ENCODE peak calls at places on chromosomes 5 and 9, in ten cellular contexts. R, B, C, O, T, E, P, Y, A and Z are unnamed samples.
A peak's percentile ranks its signal among the peaks of the same experiment; 100 is the strongest.

GRCh38 chr5:134004626-134005414 is at the start of gene VDAC1:
- DNase-seq in R (peak; percentile 81), B (peak; percentile 82), C (peak; percentile 63), O (no peak), T (peak; percentile 56), E (peak; percentile 95), P (peak; percentile 90), Y (peak; percentile 96), A (peak; percentile 92), Z (peak; percentile 69)

GRCh38 chr5:33166522-33166921 is 274.2 kb upstream of the TARS1 start:
- DNase-seq in R (no peak), B (peak; percentile 50), C (no peak), O (no peak), T (no peak), E (no peak), P (no peak), Y (no peak), A (no peak), Z (no peak)

GRCh38 chr5:56405536-56405935 is 172.4 kb upstream of the ANKRD55 start:
- DNase-seq in R (no peak), B (no peak), C (no peak), O (peak; percentile 7), T (no peak), E (no peak), P (no peak), Y (no peak), A (no peak), Z (no peak)

GRCh38 chr9:8062459-8062858 is 262.9 kb upstream of the DMAC1 start:
- DNase-seq in R (no peak), B (no peak), C (no peak), O (no peak), T (no peak), E (no peak), P (no peak), Y (no peak), A (no peak), Z (no peak)

GRCh38 chr9:97694768-97695167 is 2.4 kb downstream of the XPA start:
- DNase-seq in R (no peak), B (no peak), C (no peak), O (no peak), T (no peak), E (no peak), P (no peak), Y (no peak), A (no peak), Z (no peak)

GRCh38 chr9:18422296-18423036 is 51.5 kb upstream of the ADAMTSL1 start:
- DNase-seq in R (no peak), B (no peak), C (no peak), O (no peak), T (no peak), E (no peak), P (no peak), Y (no peak), A (no peak), Z (no peak)

GRCh38 chr5:168017313-168017712 is 274.1 kb upstream of the WWC1 start:
- DNase-seq in R (no peak), B (no peak), C (no peak), O (no peak), T (no peak), E (no peak), P (no peak), Y (no peak), A (no peak), Z (no peak)

GRCh38 chr5:54638090-54638489 is 120.5 kb downstream of the SNX18 start:
- DNase-seq in R (no peak), B (no peak), C (no peak), O (no peak), T (no peak), E (no peak), P (no peak), Y (no peak), A (no peak), Z (no peak)

GRCh38 chr9:134306583-134307222 is 19.6 kb upstream of the RXRA start:
- DNase-seq in R (no peak), B (no peak), C (no peak), O (no peak), T (no peak), E (no peak), P (no peak), Y (no peak), A (no peak), Z (no peak)

GRCh38 chr5:113331201-113331551 is 103.6 kb downstream of the TSSK1B start:
- DNase-seq in R (no peak), B (no peak), C (no peak), O (no peak), T (no peak), E (no peak), P (no peak), Y (no peak), A (no peak), Z (no peak)

GRCh38 chr5:137708796-137709559 is 26.9 kb downstream of the KLHL3 start:
- DNase-seq in R (no peak), B (no peak), C (no peak), O (no peak), T (no peak), E (no peak), P (no peak), Y (no peak), A (no peak), Z (no peak)

GRCh38 chr5:145947581-145947980 is 11.2 kb downstream of the SH3RF2 start:
- DNase-seq in R (no peak), B (no peak), C (no peak), O (no peak), T (no peak), E (no peak), P (no peak), Y (no peak), A (no peak), Z (no peak)
- TF ChIP-seq POLR2AphosphoS5 in R (no peak), B (no peak), C (no peak), O (no peak), T (no peak), E (no peak), P (no peak), Y (no peak), A (no peak), Z (no peak)

DNA sequence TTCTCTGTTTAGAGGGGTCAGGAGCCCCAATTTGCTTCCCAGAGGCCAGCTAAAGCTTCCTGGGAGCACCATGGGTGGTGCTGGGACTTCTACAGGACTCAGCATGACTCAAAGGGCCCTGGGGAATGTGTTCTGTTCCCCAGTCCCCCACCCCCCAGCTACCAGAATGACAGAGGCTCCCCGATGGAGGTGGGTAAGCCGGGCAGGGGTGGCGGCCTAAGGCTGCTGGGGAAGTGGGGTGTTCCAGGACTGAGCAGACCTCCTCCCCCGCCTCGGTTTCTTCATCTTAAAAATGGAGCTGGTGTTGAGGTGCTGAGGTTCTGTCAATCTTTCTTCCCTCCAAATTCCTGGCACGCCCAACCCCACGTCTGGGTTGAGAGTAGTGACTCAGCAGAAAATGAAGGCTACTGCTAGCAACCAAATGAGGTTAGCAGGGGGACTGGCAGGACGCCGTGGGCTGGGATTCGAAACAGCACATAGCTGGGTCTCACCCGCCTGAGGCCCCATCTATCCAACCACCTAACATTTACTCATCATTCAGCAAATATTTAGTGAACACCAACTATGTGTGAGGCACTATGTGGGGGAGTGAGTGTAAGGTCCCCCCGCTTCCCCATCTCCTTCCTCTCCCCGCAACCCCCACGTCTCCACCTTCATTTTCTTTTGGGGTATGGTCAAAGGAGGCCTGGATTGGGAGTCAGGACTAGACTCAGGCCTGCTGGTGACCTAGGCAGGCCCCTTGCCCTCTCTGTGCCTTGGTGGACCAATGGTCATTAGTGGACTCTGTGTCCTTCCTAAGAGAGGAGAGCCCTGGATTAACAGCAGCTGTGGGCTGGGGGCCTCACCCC is 50.2 kb downstream of the C9orf50 start:
- DNase-seq in R (peak; percentile 42), B (peak; percentile 56), C (no peak), O (peak; percentile 75), T (peak; percentile 70), E (peak; percentile 94), P (no peak), Y (peak; percentile 64), A (no peak), Z (peak; percentile 36)
- TF ChIP-seq POLR2A in R (no peak), B (no peak), C (no peak), O (no peak), T (no peak), E (no peak), P (no peak), Y (peak; percentile 34), A (no peak), Z (no peak)

GRCh38 chr5:172943283-172943841 is 15.9 kb upstream of the RPL26L1 start:
- DNase-seq in R (no peak), B (no peak), C (no peak), O (no peak), T (no peak), E (no peak), P (no peak), Y (peak; percentile 70), A (no peak), Z (no peak)
- TF ChIP-seq POLR2AphosphoS5 in R (no peak), B (no peak), C (no peak), O (no peak), T (no peak), E (peak; percentile 33), P (no peak), Y (peak; percentile 37), A (no peak), Z (no peak)

GRCh38 chr9:114387678-114388431 is at the start of gene AKNA:
- DNase-seq in R (peak; percentile 86), B (peak; percentile 71), C (peak; percentile 67), O (no peak), T (no peak), E (peak; percentile 95), P (no peak), Y (no peak), A (peak; percentile 92), Z (peak; percentile 65)

GRCh38 chr9:114388764-114389375 is 1.1 kb upstream of the AKNA start:
- DNase-seq in R (no peak), B (no peak), C (no peak), O (no peak), T (no peak), E (no peak), P (no peak), Y (no peak), A (no peak), Z (no peak)

GRCh38 chr9:114386886-114387677 is 700 bp downstream of the AKNA start:
- DNase-seq in R (peak; percentile 76), B (no peak), C (no peak), O (no peak), T (no peak), E (no peak), P (no peak), Y (no peak), A (no peak), Z (no peak)

GRCh38 chr9:114390952-114391351 is 3.2 kb upstream of the AKNA start:
- DNase-seq in R (no peak), B (no peak), C (no peak), O (no peak), T (no peak), E (no peak), P (no peak), Y (no peak), A (no peak), Z (no peak)

DNA sequence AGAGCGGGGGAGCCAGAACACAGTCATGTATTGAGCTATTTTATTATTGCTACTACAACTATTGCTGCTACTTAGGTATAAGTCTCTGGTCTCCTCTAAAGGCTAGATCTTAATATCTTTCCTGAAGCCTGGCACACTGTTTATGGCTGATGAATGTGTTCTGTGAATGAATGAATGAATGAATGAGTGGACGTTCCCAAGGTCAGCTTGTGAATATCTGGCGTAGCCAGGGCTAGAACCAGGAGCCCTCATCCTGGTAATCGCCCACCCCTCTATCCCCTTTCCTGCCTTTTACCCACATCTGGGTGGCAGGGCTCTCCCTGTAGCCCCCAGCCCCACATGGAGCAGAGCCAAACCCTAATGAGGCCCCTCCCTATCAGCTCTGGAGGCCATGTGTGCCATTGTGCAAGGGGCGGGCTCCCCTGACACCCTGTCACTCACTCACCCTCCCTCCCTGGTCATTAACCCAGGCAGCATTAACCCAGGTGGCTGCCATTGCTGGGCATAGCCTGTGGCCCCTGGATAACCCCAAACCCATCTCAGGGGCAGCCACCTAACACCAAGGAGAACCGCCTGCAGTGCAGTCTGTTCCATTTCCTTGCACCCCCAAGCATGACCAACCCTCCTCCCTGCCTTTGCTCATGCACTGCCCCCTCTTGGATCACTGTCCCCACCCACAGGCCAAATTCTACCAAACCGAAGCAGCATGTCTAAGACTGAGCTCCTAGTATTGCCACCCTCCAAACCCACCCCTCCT is 2.0 kb upstream of the AKNA start:
- DNase-seq in R (no peak), B (no peak), C (no peak), O (no peak), T (no peak), E (no peak), P (no peak), Y (no peak), A (no peak), Z (no peak)
- TF ChIP-seq POLR2A in R (no peak), B (no peak), C (no peak), O (no peak), T (no peak), E (no peak), P (peak; percentile 17), Y (no peak), A (no peak), Z (no peak)